ENCODE peak calls at places on chromosomes 5 and 9, in six cellular contexts. K is mucosa of descending colon, A is HCT116, D is psoas muscle, S is fibroblast of lung, M is tibial nerve. Z is an unnamed sample.
A peak's percentile ranks its signal among the peaks of the same experiment; 100 is the strongest.

GRCh38 chr9:100819980-100820379 is 208.5 kb upstream of the PLPPR1 start:
- DNase-seq in A (no peak), K (no peak), D (no peak), M (no peak), S (no peak), Z (no peak)

GRCh38 chr5:94777163-94777885 is 158.9 kb downstream of the SLF1 start:
- DNase-seq in S (peak; percentile 35), A (no peak), D (no peak), K (no peak), M (no peak), Z (no peak)

GRCh38 chr9:136662656-136663310 is at the start of gene EGFL7:
- DNase-seq in M (no peak), A (no peak), S (no peak), D (no peak), K (peak; percentile 25), Z (no peak)

GRCh38 chr5:150192462-150192861 is 2.6 kb downstream of the SLC6A7 start:
- DNase-seq in A (no peak), D (no peak), K (no peak), S (no peak), M (no peak), Z (no peak)

GRCh38 chr5:64682608-64683007 is 7.7 kb upstream of the SHISAL2B start:
- DNase-seq in S (no peak), D (no peak), A (peak; percentile 28), K (no peak), M (no peak), Z (no peak)

GRCh38 chr9:99533421-99533820 is 288.3 kb upstream of the NR4A3 start:
- DNase-seq in A (no peak), K (no peak), S (no peak), M (no peak), D (no peak), Z (no peak)

GRCh38 chr9:86946712-86947145 is 577 bp downstream of the GAS1 start:
- DNase-seq in A (no peak), D (peak; percentile 65), S (peak; percentile 63), M (peak; percentile 21), K (peak; percentile 55), Z (peak; percentile 44)

GRCh38 chr9:19102181-19102630 is 498 bp downstream of the HAUS6 start:
- DNase-seq in S (no peak), M (no peak), A (no peak), K (no peak), D (no peak), Z (peak; percentile 47)

GRCh38 chr9:23492126-23493002 is 333.7 kb downstream of the ELAVL2 start:
- DNase-seq in M (no peak), K (no peak), S (peak; percentile 0), A (no peak), D (no peak), Z (no peak)

GRCh38 chr5:180127682-180128670 is 56.4 kb upstream of the RNF130 start:
- DNase-seq in D (no peak), K (no peak), M (no peak), A (no peak), S (no peak), Z (no peak)

GRCh38 chr5:179132586-179133355 is 72.6 kb downstream of the ZNF354C start:
- DNase-seq in A (no peak), M (no peak), K (no peak), S (no peak), D (no peak), Z (no peak)

GRCh38 chr5:13809921-13810320 is 134.6 kb downstream of the DNAH5 start:
- DNase-seq in M (no peak), K (no peak), A (no peak), S (no peak), D (no peak), Z (no peak)

GRCh38 chr9:90000925-90001324 is 396.1 kb downstream of the GADD45G start:
- DNase-seq in D (no peak), K (no peak), M (no peak), A (no peak), S (peak; percentile 5), Z (no peak)

GRCh38 chr5:175658299-175659145 is 651 bp downstream of the HRH2 start:
- DNase-seq in S (no peak), M (no peak), D (no peak), A (no peak), K (peak; percentile 24), Z (no peak)

GRCh38 chr5:128213340-128213739 is 129.8 kb downstream of the SLC12A2 start:
- DNase-seq in S (peak; percentile 82), M (no peak), A (peak; percentile 61), D (no peak), K (no peak), Z (peak; percentile 22)

GRCh38 chr5:149323235-149324205 is 21.8 kb upstream of the GRPEL2 start:
- DNase-seq in A (no peak), D (no peak), M (no peak), S (peak; percentile 33), K (no peak), Z (no peak)

GRCh38 chr9:36479086-36479485 is 79.0 kb upstream of the RNF38 start:
- DNase-seq in A (no peak), S (no peak), M (no peak), D (no peak), K (no peak), Z (no peak)

GRCh38 chr5:72283358-72283757 is 36.7 kb downstream of the MRPS27 start:
- DNase-seq in K (no peak), M (no peak), D (no peak), A (no peak), S (peak; percentile 29), Z (no peak)

GRCh38 chr9:128607642-128608350 is 48.9 kb downstream of the DYNC2I2 start:
- DNase-seq in K (no peak), S (peak; percentile 30), D (peak; percentile 87), A (no peak), M (no peak), Z (no peak)

GRCh38 chr5:133735346-133735745 is 123.0 kb upstream of the FSTL4 start:
- DNase-seq in D (no peak), K (no peak), M (no peak), S (peak; percentile 23), A (no peak), Z (no peak)

GRCh38 chr5:92222449-92222848 is 839.3 kb upstream of the ARRDC3 start:
- DNase-seq in M (no peak), A (peak; percentile 12), K (no peak), D (no peak), S (peak; percentile 20), Z (no peak)
- TF ChIP-seq CTCF in M (no peak), A (peak; percentile 42), K (no peak), D (no peak), S (peak; percentile 35), Z (no peak)

DNA sequence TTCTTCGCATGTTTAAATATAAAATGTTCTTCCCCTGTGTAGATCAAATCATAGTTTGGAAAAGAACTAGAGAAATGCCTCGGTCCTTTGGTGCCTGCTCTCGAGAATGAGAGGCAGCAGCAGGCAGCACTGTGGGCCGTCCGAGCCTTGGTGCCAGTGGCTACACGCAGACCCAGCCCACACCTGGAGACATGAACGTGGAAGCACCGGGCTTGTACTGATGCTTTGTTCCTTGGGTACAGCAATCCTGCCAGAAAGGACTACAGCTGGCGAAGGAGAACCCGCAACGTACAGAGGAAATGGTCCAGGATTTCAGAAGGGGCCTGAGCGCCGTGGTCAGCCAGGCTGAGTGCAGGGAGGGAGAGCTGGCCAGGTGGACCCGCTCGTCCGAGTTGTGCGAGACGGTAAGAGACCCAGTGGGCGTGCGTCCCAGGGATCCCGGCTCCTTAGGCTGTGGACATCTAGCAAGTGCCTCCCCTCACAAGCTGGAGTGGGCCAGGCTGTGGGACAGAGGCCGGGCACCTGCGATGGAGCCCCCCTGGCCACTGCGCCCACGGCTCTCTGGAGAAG is 29.7 kb upstream of the LRRC14B start:
- DNase-seq in K (no peak), D (peak; percentile 4), M (no peak), A (no peak), S (no peak), Z (no peak)
- H3K4me1 ChIP-seq in K (no peaks in the 10 kb centered on the region), D (no peaks in the 10 kb centered on the region), M (no peaks in the 10 kb centered on the region), A (no peaks in the 10 kb centered on the region), S (no peaks in the 10 kb centered on the region), Z (no peaks in the 10 kb centered on the region)

GRCh38 chr5:35877655-35878054 is 21.0 kb downstream of the IL7R start:
- DNase-seq in S (no peak), D (no peak), K (no peak), A (no peak), M (no peak), Z (no peak)

GRCh38 chr5:35879649-35880048 is 23.0 kb downstream of the IL7R start:
- DNase-seq in S (no peak), M (no peak), D (no peak), A (no peak), K (no peak), Z (no peak)

GRCh38 chr5:35876454-35876853 is 19.8 kb downstream of the IL7R start:
- DNase-seq in K (no peak), D (no peak), A (no peak), S (no peak), M (no peak), Z (no peak)

GRCh38 chr5:35878079-35878478 is 21.4 kb downstream of the IL7R start:
- DNase-seq in D (no peak), A (no peak), K (no peak), S (no peak), M (no peak), Z (no peak)

DNA sequence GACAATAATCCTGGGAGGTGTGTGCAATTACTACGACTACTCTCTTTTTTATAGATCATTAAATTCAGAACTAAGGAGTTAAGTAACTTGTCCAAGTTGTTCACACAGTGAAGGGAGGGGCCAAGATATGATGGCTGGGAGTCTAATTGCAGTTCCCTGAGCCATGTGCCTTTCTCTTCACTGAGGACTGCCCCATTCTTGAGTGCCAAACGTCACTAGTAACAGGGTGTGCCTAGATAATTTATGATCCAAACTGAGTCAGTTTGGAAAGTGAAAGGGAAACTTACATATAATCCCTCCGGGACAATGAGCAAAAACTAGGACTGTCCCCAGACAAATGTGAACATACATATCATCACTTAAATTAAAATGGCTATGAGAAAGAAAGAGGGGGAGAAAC is 20.2 kb downstream of the IL7R start:
- DNase-seq in S (peak; percentile 73), K (no peak), A (no peak), M (no peak), D (no peak), Z (no peak)
- H3K4me3 ChIP-seq in S (no peak overlapping the region), K (no peak overlapping the region), A (no peak overlapping the region), M (no peak overlapping the region), D (no peak overlapping the region), Z (no peak overlapping the region)

GRCh38 chr9:131968632-131969031 is 111.0 kb downstream of the MED27 start:
- DNase-seq in K (no peak), D (no peak), S (no peak), M (no peak), A (no peak), Z (no peak)

GRCh38 chr9:131971482-131972074 is 108.1 kb downstream of the MED27 start:
- DNase-seq in A (no peak), S (no peak), K (no peak), M (no peak), D (no peak), Z (no peak)

GRCh38 chr9:131976157-131976740 is 103.4 kb downstream of the MED27 start:
- DNase-seq in D (no peak), M (no peak), K (no peak), S (no peak), A (no peak), Z (no peak)

GRCh38 chr9:131969469-131969989 is 110.1 kb downstream of the MED27 start:
- DNase-seq in A (no peak), S (no peak), M (no peak), K (no peak), D (no peak), Z (no peak)

DNA sequence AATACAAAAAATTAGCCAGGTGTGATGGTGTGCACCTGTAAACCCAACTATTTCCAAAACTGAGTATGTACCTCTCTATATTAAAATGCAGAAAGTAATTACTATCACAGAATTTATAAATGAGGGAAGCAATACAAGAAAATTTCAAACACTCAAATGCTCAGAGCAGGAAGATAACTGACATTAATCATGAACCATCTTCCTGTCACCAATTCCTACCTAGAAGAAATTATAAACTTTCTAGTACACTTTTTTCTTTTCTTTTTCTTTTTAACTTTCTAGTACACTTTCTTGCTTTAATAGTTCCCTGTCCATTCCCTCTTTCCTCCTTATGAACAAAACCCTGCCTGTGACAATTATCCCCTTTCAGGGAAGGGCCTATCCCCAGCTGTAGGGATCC is 106.8 kb downstream of the MED27 start:
- DNase-seq in K (no peak), M (no peak), A (no peak), S (no peak), D (no peak), Z (no peak)
- TF ChIP-seq CTCF in K (no peak), M (no peak), A (no peak), S (no peak), D (no peak), Z (no peak)

Z was measured in CD8-positive, alpha-beta T cell.